ENCODE peak calls at places on chromosomes 12 and 14, in five cellular contexts. R, L, C, Y and O are unnamed samples.

GRCh38 chr12:108594-108993 is 42.0 kb downstream of the IQSEC3 start:
- DNase-seq in Y (no peak), R (no peak), L (no peak), C (no peak), O (no peak)

GRCh38 chr14:102408729-102409128 is 46.0 kb downstream of the TECPR2 start:
- DNase-seq in L (no peak), Y (no peak), R (no peak), C (no peak), O (no peak)

GRCh38 chr12:105933671-105934665 is 204.8 kb downstream of the NUAK1 start:
- DNase-seq in R (peak), L (no peak), C (no peak), Y (no peak), O (no peak)

GRCh38 chr14:21041676-21042433 is at the start of gene RNASE7:
- DNase-seq in R (no peak), Y (no peak), C (no peak), L (no peak), O (no peak)

GRCh38 chr14:61742383-61742782 is 19.8 kb upstream of the SNAPC1 start:
- DNase-seq in L (no peak), Y (no peak), C (no peak), R (no peak), O (no peak)

GRCh38 chr12:42299392-42300308 is 26.2 kb downstream of the ZCRB1 start:
- DNase-seq in L (peak), C (no peak), Y (no peak), R (no peak), O (no peak)

GRCh38 chr12:14723763-14724162 is 27.4 kb upstream of the GUCY2C start:
- DNase-seq in Y (no peak), L (peak), C (peak), R (peak), O (peak)

GRCh38 chr14:24334431-24335271 is at the start of gene ADCY4:
- DNase-seq in C (no peak), Y (no peak), R (no peak), L (no peak), O (peak)

GRCh38 chr14:99502989-99503421 is 21.8 kb downstream of the CCNK start:
- DNase-seq in R (no peak), Y (no peak), C (no peak), L (no peak), O (no peak)

GRCh38 chr14:23727566-23728335 is 91.6 kb downstream of the DHRS2 start:
- DNase-seq in Y (no peak), L (peak), R (no peak), C (no peak), O (no peak)

GRCh38 chr12:65430571-65431306 is 152.3 kb downstream of the MSRB3 start:
- DNase-seq in Y (no peak), C (no peak), R (no peak), L (no peak), O (no peak)

GRCh38 chr12:90910958-90911357 is 44.0 kb downstream of the CCER1 start:
- DNase-seq in R (no peak), Y (no peak), L (no peak), C (no peak), O (no peak)

GRCh38 chr12:57749061-57749460 is 3.0 kb downstream of the CDK4 start:
- DNase-seq in Y (no peak), C (no peak), L (no peak), R (no peak), O (no peak)

GRCh38 chr14:34650786-34651584 is 21.0 kb upstream of the SNX6 start:
- DNase-seq in C (no peak), R (no peak), L (no peak), Y (no peak), O (no peak)

GRCh38 chr12:38527631-38528030 is 211.1 kb downstream of the ALG10B start:
- DNase-seq in Y (no peak), C (no peak), R (no peak), L (no peak), O (no peak)

GRCh38 chr12:128269108-128269713 is 2.2 kb downstream of the TMEM132C start:
- DNase-seq in C (no peak), L (no peak), Y (no peak), R (no peak), O (no peak)

GRCh38 chr12:41932470-41932991 is 212.1 kb downstream of the GXYLT1 start:
- DNase-seq in Y (peak), C (no peak), L (peak), R (peak), O (peak)

GRCh38 chr14:72472845-72473244 is 421.1 kb downstream of the DPF3 start:
- DNase-seq in R (no peak), L (peak), Y (no peak), C (no peak), O (no peak)

GRCh38 chr14:23877538-23878180 is 75.9 kb upstream of the DHRS4 start:
- DNase-seq in C (no peak), L (no peak), Y (no peak), R (no peak), O (no peak)

GRCh38 chr12:101875112-101875961 is 2.0 kb upstream of the DRAM1 start:
- DNase-seq in C (no peak), R (no peak), Y (no peak), L (no peak), O (no peak)

GRCh38 chr14:56100556-56100955 is 17.7 kb upstream of the PELI2 start:
- DNase-seq in R (no peak), L (no peak), C (no peak), Y (no peak), O (no peak)